ENCODE peak calls at places on chromosome 15, in four cellular contexts. One of them, this sample, is unnamed.
A peak's percentile ranks its signal among the peaks of the same experiment; 100 is the strongest.

GRCh38 chr15:74839526-74840395 is 3.2 kb downstream of the ULK3 start:
- DNase-seq in H1: no peak
- DNase-seq in right cardiac atrium: no peak
- DNase-seq in amniotic stem cell: no peak
- DNase-seq in this sample: no peak

GRCh38 chr15:60568301-60568742 is 89.4 kb upstream of the ICE2 start:
- DNase-seq in H1: no peak
- DNase-seq in right cardiac atrium: no peak
- DNase-seq in amniotic stem cell: no peak
- DNase-seq in this sample: no peak

GRCh38 chr15:68419301-68420175 is 12.4 kb downstream of the ITGA11 start:
- DNase-seq in H1: no peak
- DNase-seq in right cardiac atrium: no peak
- DNase-seq in amniotic stem cell: no peak
- DNase-seq in this sample: no peak

GRCh38 chr15:85897207-85897817 is 102.6 kb upstream of the KLHL25 start:
- DNase-seq in H1: no peak
- DNase-seq in right cardiac atrium: no peak
- DNase-seq in amniotic stem cell: no peak
- DNase-seq in this sample: no peak

GRCh38 chr15:57485869-57486268 is 105.8 kb upstream of the MYZAP start:
- DNase-seq in H1: peak; percentile 68
- DNase-seq in right cardiac atrium: peak; percentile 40
- DNase-seq in amniotic stem cell: peak; percentile 61
- DNase-seq in this sample: no peak

GRCh38 chr15:85891470-85891869 is 96.7 kb upstream of the KLHL25 start:
- DNase-seq in H1: no peak
- DNase-seq in right cardiac atrium: no peak
- DNase-seq in amniotic stem cell: no peak
- DNase-seq in this sample: no peak

GRCh38 chr15:33013827-33014445 is 180.6 kb downstream of the FMN1 start:
- DNase-seq in H1: no peak
- DNase-seq in right cardiac atrium: no peak
- DNase-seq in amniotic stem cell: peak; percentile 51
- DNase-seq in this sample: no peak

GRCh38 chr15:96337354-96337990 is 7.0 kb downstream of the NR2F2 start:
- DNase-seq in H1: no peak
- DNase-seq in right cardiac atrium: no peak
- DNase-seq in amniotic stem cell: no peak
- DNase-seq in this sample: no peak

GRCh38 chr15:42194502-42194901 is 13.6 kb downstream of the VPS39 start:
- DNase-seq in H1: no peak
- DNase-seq in right cardiac atrium: no peak
- DNase-seq in amniotic stem cell: no peak
- DNase-seq in this sample: no peak

GRCh38 chr15:61545763-61546162 is 316.7 kb upstream of the RORA start:
- DNase-seq in H1: no peak
- DNase-seq in right cardiac atrium: no peak
- DNase-seq in amniotic stem cell: no peak
- DNase-seq in this sample: no peak

GRCh38 chr15:61528590-61528929 is 299.5 kb upstream of the RORA start:
- DNase-seq in H1: no peak
- DNase-seq in right cardiac atrium: no peak
- DNase-seq in amniotic stem cell: no peak
- DNase-seq in this sample: no peak

GRCh38 chr15:58043192-58043903 is 22.2 kb downstream of the ALDH1A2 start:
- DNase-seq in H1: no peak
- DNase-seq in right cardiac atrium: no peak
- DNase-seq in amniotic stem cell: no peak
- DNase-seq in this sample: peak; percentile 22

GRCh38 chr15:56496635-56497034 is 31.7 kb upstream of the MNS1 start:
- DNase-seq in H1: no peak
- DNase-seq in right cardiac atrium: no peak
- DNase-seq in amniotic stem cell: peak; percentile 51
- DNase-seq in this sample: no peak

GRCh38 chr15:48872632-48873031 is 5.3 kb upstream of the EID1 start:
- DNase-seq in H1: no peak
- DNase-seq in right cardiac atrium: no peak
- DNase-seq in amniotic stem cell: no peak
- DNase-seq in this sample: no peak

GRCh38 chr15:35506272-35506870 is 39.6 kb downstream of the DPH6 start:
- DNase-seq in H1: no peak
- DNase-seq in right cardiac atrium: no peak
- DNase-seq in amniotic stem cell: no peak
- DNase-seq in this sample: no peak

GRCh38 chr15:71612066-71612715 is 198.2 kb upstream of the NR2E3 start:
- DNase-seq in H1: no peak
- DNase-seq in right cardiac atrium: peak; percentile 24
- DNase-seq in amniotic stem cell: no peak
- DNase-seq in this sample: no peak

GRCh38 chr15:41647269-41647668 is 12.9 kb upstream of the MGA start:
- DNase-seq in H1: no peak
- DNase-seq in right cardiac atrium: no peak
- DNase-seq in amniotic stem cell: no peak
- DNase-seq in this sample: no peak

GRCh38 chr15:52291204-52291603 is 4.4 kb downstream of the MYO5C start:
- DNase-seq in H1: no peak
- DNase-seq in right cardiac atrium: no peak
- DNase-seq in amniotic stem cell: no peak
- DNase-seq in this sample: no peak

GRCh38 chr15:72685301-72685924 is 569 bp downstream of the HIGD2B start:
- DNase-seq in H1: no peak
- DNase-seq in right cardiac atrium: no peak
- DNase-seq in amniotic stem cell: no peak
- DNase-seq in this sample: no peak

GRCh38 chr15:71186971-71187960 is 72.0 kb downstream of the THSD4 start:
- DNase-seq in H1: no peak
- DNase-seq in right cardiac atrium: no peak
- DNase-seq in amniotic stem cell: no peak
- DNase-seq in this sample: no peak

GRCh38 chr15:35243758-35244157 is 158.7 kb upstream of the NANOGP8 start:
- DNase-seq in H1: no peak
- DNase-seq in right cardiac atrium: no peak
- DNase-seq in amniotic stem cell: no peak
- DNase-seq in this sample: no peak

GRCh38 chr15:69893863-69894262 is 203.9 kb downstream of the TLE3 start:
- DNase-seq in H1: no peak
- DNase-seq in right cardiac atrium: peak; percentile 71
- DNase-seq in amniotic stem cell: no peak
- DNase-seq in this sample: no peak